ENCODE peak calls at places on chromosomes 13 and 19, in six cellular contexts. Z is GM23248; K is upper lobe of right lung; U is stomach; V is naive thymus-derived CD4-positive, alpha-beta T cell; F is IMR-90. X is an unnamed sample.

GRCh38 chr13:31629085-31629785 is 110.1 kb upstream of the RXFP2 start:
- DNase-seq in Z (peak; percentile 86), K (no peak), U (no peak), V (no peak), F (peak; percentile 40), X (no peak)

GRCh38 chr13:78147905-78148304 is 229.3 kb upstream of the EDNRB start:
- DNase-seq in Z (peak; percentile 70), K (no peak), U (no peak), V (no peak), F (peak; percentile 84), X (no peak)

GRCh38 chr19:50640368-50640767 is 687 bp upstream of the SYT3 start:
- DNase-seq in Z (no peak), K (no peak), U (no peak), V (no peak), F (no peak), X (no peak)

GRCh38 chr19:32658527-32658926 is 16.5 kb downstream of the ANKRD27 start:
- DNase-seq in Z (no peak), K (no peak), U (no peak), V (no peak), F (no peak), X (no peak)

GRCh38 chr13:51230473-51231105 is 8.4 kb downstream of the FAM124A start:
- DNase-seq in Z (peak; percentile 58), K (no peak), U (peak; percentile 72), V (no peak), F (peak; percentile 7), X (no peak)

GRCh38 chr13:31090921-31091624 is 70.6 kb downstream of the HSPH1 start:
- DNase-seq in Z (no peak), K (no peak), U (no peak), V (no peak), F (peak; percentile 25), X (peak; percentile 64)

GRCh38 chr19:28793391-28794168 is 419.4 kb downstream of the UQCRFS1 start:
- DNase-seq in Z (no peak), K (no peak), U (no peak), V (no peak), F (no peak), X (no peak)

GRCh38 chr13:34577051-34577450 is 365.0 kb upstream of the NBEA start:
- DNase-seq in Z (peak; percentile 46), K (no peak), U (no peak), V (no peak), F (no peak), X (no peak)

GRCh38 chr13:50202485-50202884 is 187.2 kb downstream of the KCNRG start:
- DNase-seq in Z (no peak), K (no peak), U (no peak), V (no peak), F (no peak), X (no peak)

GRCh38 chr13:109072505-109072904 is 443.1 kb downstream of the MYO16 start:
- DNase-seq in Z (no peak), K (no peak), U (no peak), V (no peak), F (no peak), X (no peak)

GRCh38 chr13:55219538-55219937 is 1921.2 kb upstream of the PRR20A start:
- DNase-seq in Z (no peak), K (no peak), U (no peak), V (no peak), F (no peak), X (no peak)

GRCh38 chr19:56263319-56263718 is 9.2 kb upstream of the EDDM13 start:
- DNase-seq in Z (no peak), K (no peak), U (no peak), V (no peak), F (no peak), X (no peak)

GRCh38 chr19:38502410-38503143 is 69.1 kb downstream of the RYR1 start:
- DNase-seq in Z (no peak), K (no peak), U (no peak), V (no peak), F (no peak), X (no peak)

GRCh38 chr19:5952193-5953033 is 25.5 kb downstream of the RANBP3 start:
- DNase-seq in Z (no peak), K (no peak), U (no peak), V (no peak), F (no peak), X (no peak)

GRCh38 chr19:55437410-55437809 is 5.7 kb downstream of the SHISA7 start:
- DNase-seq in Z (peak; percentile 76), K (peak; percentile 83), U (peak; percentile 55), V (no peak), F (peak; percentile 56), X (peak; percentile 79)

GRCh38 chr19:10639836-10640235 is 14.3 kb upstream of the ILF3 start:
- DNase-seq in Z (no peak), K (no peak), U (no peak), V (no peak), F (no peak), X (no peak)

GRCh38 chr19:14425696-14426138 is 6.6 kb upstream of the DDX39A start:
- DNase-seq in Z (peak; percentile 75), K (no peak), U (no peak), V (no peak), F (peak; percentile 91), X (no peak)

GRCh38 chr13:37479901-37480300 is 118.7 kb downstream of the POSTN start:
- DNase-seq in Z (no peak), K (no peak), U (no peak), V (no peak), F (peak; percentile 23), X (no peak)

GRCh38 chr19:49859838-49860715 is 7.3 kb downstream of the PNKP start:
- DNase-seq in Z (no peak), K (no peak), U (no peak), V (no peak), F (no peak), X (no peak)

GRCh38 chr13:109904218-109904617 is 117.8 kb upstream of the IRS2 start:
- DNase-seq in Z (no peak), K (no peak), U (no peak), V (no peak), F (no peak), X (no peak)

GRCh38 chr13:48500652-48501197 is 32.2 kb downstream of the RCBTB2 start:
- DNase-seq in Z (peak; percentile 92), K (no peak), U (no peak), V (no peak), F (peak; percentile 96), X (no peak)

DNA sequence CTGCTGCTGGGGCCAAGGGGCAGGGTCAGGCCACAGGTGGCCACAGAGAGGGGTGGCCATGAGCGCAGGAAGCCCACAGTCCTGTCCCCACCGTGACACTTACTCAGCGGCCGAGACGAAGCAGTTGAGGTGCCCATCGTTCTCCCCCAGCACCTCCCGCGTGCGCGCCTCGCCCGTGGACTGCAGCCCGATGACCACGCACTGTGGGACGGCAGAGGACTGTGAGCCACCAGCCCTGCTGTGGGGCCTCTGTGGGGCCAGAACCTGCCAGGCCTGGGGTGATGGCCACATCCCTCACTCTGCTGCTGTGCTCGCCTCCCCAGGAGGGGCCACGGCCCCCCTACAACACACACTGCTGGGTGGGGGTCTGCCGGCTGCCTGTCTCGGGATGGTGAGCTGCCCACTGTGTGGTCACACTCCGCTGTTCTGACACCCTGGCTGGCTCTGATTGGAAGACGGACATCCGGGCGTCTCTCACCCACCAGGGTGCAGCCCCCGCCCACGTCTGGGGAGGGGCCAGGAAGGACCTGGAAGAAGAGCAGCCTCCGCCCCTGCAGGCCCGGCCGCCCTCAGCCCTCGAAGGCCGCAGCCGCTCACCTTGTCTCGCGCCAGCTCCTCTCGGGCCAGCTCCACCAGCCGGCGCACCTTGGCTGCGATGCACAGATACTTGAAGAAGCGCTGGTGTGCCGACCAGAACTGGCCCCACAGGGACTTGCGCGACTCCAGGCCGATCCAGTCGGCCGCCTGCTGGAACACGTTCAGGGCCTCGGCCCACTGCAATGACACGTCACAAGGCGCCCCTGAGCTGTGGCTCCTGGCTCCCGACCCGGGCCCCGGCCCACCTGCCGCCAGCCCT is 13.2 kb downstream of the GPX4 start:
- DNase-seq in Z (no peak), K (no peak), U (no peak), V (no peak), F (no peak), X (peak; percentile 44)
- H3K4me3 ChIP-seq in Z (no peak overlapping the region), K (no peak overlapping the region), U (no peak overlapping the region), V (no peak overlapping the region), F (no peak overlapping the region), X (no peak overlapping the region)

GRCh38 chr19:42279148-42279901 is 10.3 kb downstream of the CIC start:
- DNase-seq in Z (peak; percentile 48), K (no peak), U (no peak), V (no peak), F (no peak), X (no peak)
- H3K4me1 ChIP-seq in Z (peaks cover 62% of the 10 kb centered on the region), K (peaks cover 71% of the 10 kb centered on the region), U (peaks cover 88% of the 10 kb centered on the region), V (peaks cover 39% of the 10 kb centered on the region), F (peaks cover 46% of the 10 kb centered on the region), X (peaks cover 16% of the 10 kb centered on the region)

GRCh38 chr13:44307255-44307654 is 66.4 kb upstream of the SERP2 start:
- DNase-seq in Z (no peak), K (no peak), U (no peak), V (no peak), F (peak; percentile 38), X (no peak)

GRCh38 chr13:44305216-44305615 is 68.4 kb upstream of the SERP2 start:
- DNase-seq in Z (no peak), K (no peak), U (no peak), V (no peak), F (no peak), X (no peak)

GRCh38 chr13:44304433-44304725 is 69.2 kb upstream of the SERP2 start:
- DNase-seq in Z (no peak), K (no peak), U (no peak), V (no peak), F (no peak), X (no peak)

GRCh38 chr13:44306401-44307192 is 67.0 kb upstream of the SERP2 start:
- DNase-seq in Z (peak; percentile 95), K (peak; percentile 66), U (peak; percentile 77), V (peak; percentile 16), F (peak; percentile 99), X (no peak)

DNA sequence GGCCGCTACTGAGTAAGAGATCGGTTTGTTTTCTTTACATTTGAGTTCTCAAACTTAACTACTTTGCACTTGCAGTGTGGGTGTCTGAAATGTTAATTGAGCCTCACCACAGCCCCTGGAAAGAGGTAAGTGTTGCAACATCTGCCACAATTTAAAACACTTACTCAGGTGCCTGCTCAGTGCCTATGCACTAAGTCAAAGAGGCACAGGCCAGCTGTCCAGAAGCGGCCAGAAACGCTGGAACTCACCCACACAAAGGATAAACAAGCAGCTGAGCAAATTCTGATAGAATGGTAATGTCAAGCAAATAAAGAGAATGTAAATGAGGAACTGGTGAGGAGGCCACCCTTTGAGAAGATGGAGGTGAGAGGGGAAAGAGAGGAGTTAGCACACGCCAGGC is 67.8 kb upstream of the SERP2 start:
- DNase-seq in Z (peak; percentile 14), K (no peak), U (peak; percentile 70), V (no peak), F (peak; percentile 67), X (no peak)
- H3K27ac ChIP-seq in Z (peak overlapping the region; percentile 44), K (peak overlapping the region; percentile 72), U (peak overlapping the region; percentile 91), V (no peak overlapping the region), F (peak overlapping the region; percentile 65), X (no peak overlapping the region)

GRCh38 chr19:2048104-2048958 is 2.7 kb downstream of the MKNK2 start:
- DNase-seq in Z (no peak), K (no peak), U (no peak), V (no peak), F (no peak), X (peak; percentile 41)

GRCh38 chr19:2047449-2048103 is 3.5 kb downstream of the MKNK2 start:
- DNase-seq in Z (peak; percentile 58), K (peak; percentile 89), U (peak; percentile 82), V (no peak), F (no peak), X (peak; percentile 89)

GRCh38 chr19:2046046-2046907 is 4.8 kb downstream of the MKNK2 start:
- DNase-seq in Z (no peak), K (no peak), U (no peak), V (no peak), F (no peak), X (peak; percentile 43)

GRCh38 chr19:2045501-2046045 is 5.5 kb downstream of the MKNK2 start:
- DNase-seq in Z (no peak), K (no peak), U (peak; percentile 92), V (no peak), F (no peak), X (peak; percentile 87)

GRCh38 chr19:2047076-2047448 is 4.0 kb downstream of the MKNK2 start:
- DNase-seq in Z (no peak), K (no peak), U (no peak), V (no peak), F (no peak), X (no peak)
- H3K4me3 ChIP-seq in Z (no peak overlapping the region), K (peak overlapping the region; percentile 97), U (peak overlapping the region; percentile 99), V (no peak overlapping the region), F (no peak overlapping the region), X (no peak overlapping the region)